ENCODE peak calls at places on chromosomes 11 and 22, in five cellular contexts. V is SK-N-SH, Q is GM23338, Z is mesendoderm, L is A673. O is an unnamed sample.
A peak's percentile ranks its signal among the peaks of the same experiment; 100 is the strongest.

GRCh38 chr11:58060939-58061672 is 30.4 kb downstream of the OR6Q1 start:
- DNase-seq in L (no peak), Q (peak; percentile 62), Z (peak; percentile 78), V (no peak), O (no peak)

GRCh38 chr11:124551987-124552386 is 8.5 kb upstream of the OR8B12 start:
- DNase-seq in L (no peak), V (no peak), Q (no peak), Z (peak; percentile 17), O (no peak)

GRCh38 chr11:65225284-65226102 is 36.3 kb upstream of the POLA2 start:
- DNase-seq in L (peak; percentile 77), V (peak; percentile 87), Z (peak; percentile 78), Q (peak; percentile 88), O (peak; percentile 88)

GRCh38 chr11:112211556-112211955 is 14.7 kb upstream of the PTS start:
- DNase-seq in V (no peak), Q (no peak), Z (no peak), L (no peak), O (no peak)

GRCh38 chr11:32071811-32072210 is 19.1 kb upstream of the RCN1 start:
- DNase-seq in Z (peak; percentile 54), L (peak; percentile 63), Q (peak; percentile 61), V (peak; percentile 23), O (no peak)

GRCh38 chr11:73252577-73253191 is 19.5 kb upstream of the P2RY6 start:
- DNase-seq in Q (peak; percentile 54), L (peak; percentile 44), V (peak; percentile 26), Z (peak; percentile 62), O (no peak)

GRCh38 chr11:74157169-74157568 is 13.6 kb downstream of the C2CD3 start:
- DNase-seq in Q (no peak), V (no peak), L (no peak), Z (no peak), O (no peak)

GRCh38 chr11:8928981-8929615 is 3.6 kb downstream of the C11orf16 start:
- DNase-seq in L (no peak), Q (no peak), Z (no peak), V (no peak), O (no peak)

GRCh38 chr22:22817468-22818201 is 70.0 kb upstream of the IGLL5 start:
- DNase-seq in L (no peak), Z (no peak), Q (no peak), V (no peak), O (no peak)

GRCh38 chr22:38267086-38267485 is 5.7 kb downstream of the TMEM184B start:
- DNase-seq in V (no peak), Q (no peak), Z (no peak), L (no peak), O (peak; percentile 48)

GRCh38 chr11:118379497-118379896 is 20.1 kb downstream of the UBE4A start:
- DNase-seq in Q (no peak), L (no peak), Z (no peak), V (no peak), O (no peak)

GRCh38 chr11:113877673-113878060 is 2.3 kb upstream of the USP28 start:
- DNase-seq in V (no peak), L (no peak), Z (no peak), Q (no peak), O (no peak)

GRCh38 chr11:113874920-113875413 is 405 bp downstream of the USP28 start:
- DNase-seq in Q (peak; percentile 40), V (peak; percentile 37), L (no peak), Z (peak; percentile 43), O (no peak)

GRCh38 chr11:113875414-113876073 is at the start of gene USP28:
- DNase-seq in V (peak; percentile 99), L (peak; percentile 95), Z (peak; percentile 97), Q (peak; percentile 98), O (peak; percentile 100)

GRCh38 chr11:113876074-113876797 is 864 bp upstream of the USP28 start:
- DNase-seq in L (no peak), Q (no peak), Z (no peak), V (no peak), O (no peak)

DNA sequence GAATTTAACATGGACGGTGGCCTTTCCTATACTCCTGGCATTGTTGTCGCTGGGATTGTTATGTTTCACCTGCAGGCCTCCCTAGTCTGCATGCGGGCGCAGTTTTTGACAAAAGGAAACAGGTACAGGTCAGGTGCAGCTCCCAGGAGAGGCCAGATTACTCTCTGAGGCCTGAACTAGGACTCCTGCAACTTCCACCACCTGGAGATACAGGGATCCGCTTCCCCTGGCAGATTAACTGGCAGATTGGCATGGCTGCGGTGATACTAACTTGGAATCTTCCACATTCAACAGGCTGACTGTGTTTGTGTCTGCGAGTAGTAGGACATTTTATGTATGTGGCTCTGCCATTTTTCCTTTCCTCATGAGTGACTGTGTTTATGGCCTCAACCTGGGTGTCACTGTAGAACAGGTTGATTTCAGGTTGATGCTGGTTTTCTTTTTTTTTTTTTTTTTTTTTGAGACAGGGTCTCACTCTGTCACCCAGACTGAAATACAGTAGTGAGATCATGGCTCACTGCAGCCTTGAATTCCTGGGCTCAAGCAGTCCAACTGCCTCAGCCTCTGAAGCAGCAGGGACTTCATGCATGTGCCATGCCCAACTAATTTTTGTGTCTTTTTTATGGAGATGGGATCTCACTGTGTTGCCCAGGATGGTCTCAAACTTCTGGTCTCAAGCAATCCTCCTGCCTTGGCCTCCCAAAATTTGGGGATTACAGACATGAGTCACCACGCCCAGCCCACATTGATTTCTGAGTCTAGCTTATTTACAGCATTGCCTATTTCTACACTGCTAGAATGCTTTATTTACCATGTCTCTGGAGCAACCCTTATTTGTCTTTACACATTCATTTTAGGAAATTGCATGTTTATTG is 1.7 kb upstream of the USP28 start:
- DNase-seq in L (no peak), Q (no peak), Z (no peak), V (no peak), O (no peak)
- H3K27ac ChIP-seq in L (no peak overlapping the region), Q (peak overlapping the region; percentile 94), Z (no peak overlapping the region), V (no peak overlapping the region), O (no peak overlapping the region)

GRCh38 chr11:69645801-69646492 is 5.0 kb downstream of the CCND1 start:
- DNase-seq in V (no peak), Z (no peak), L (peak; percentile 77), Q (no peak), O (no peak)

GRCh38 chr11:69644962-69645675 is 4.2 kb downstream of the CCND1 start:
- DNase-seq in Q (no peak), Z (no peak), V (peak; percentile 66), L (peak; percentile 89), O (no peak)

GRCh38 chr11:69647761-69648497 is 7.0 kb downstream of the CCND1 start:
- DNase-seq in Z (no peak), L (peak; percentile 77), Q (no peak), V (no peak), O (no peak)

GRCh38 chr11:69647349-69647748 is 6.4 kb downstream of the CCND1 start:
- DNase-seq in L (peak; percentile 74), Q (no peak), V (no peak), Z (no peak), O (no peak)

DNA sequence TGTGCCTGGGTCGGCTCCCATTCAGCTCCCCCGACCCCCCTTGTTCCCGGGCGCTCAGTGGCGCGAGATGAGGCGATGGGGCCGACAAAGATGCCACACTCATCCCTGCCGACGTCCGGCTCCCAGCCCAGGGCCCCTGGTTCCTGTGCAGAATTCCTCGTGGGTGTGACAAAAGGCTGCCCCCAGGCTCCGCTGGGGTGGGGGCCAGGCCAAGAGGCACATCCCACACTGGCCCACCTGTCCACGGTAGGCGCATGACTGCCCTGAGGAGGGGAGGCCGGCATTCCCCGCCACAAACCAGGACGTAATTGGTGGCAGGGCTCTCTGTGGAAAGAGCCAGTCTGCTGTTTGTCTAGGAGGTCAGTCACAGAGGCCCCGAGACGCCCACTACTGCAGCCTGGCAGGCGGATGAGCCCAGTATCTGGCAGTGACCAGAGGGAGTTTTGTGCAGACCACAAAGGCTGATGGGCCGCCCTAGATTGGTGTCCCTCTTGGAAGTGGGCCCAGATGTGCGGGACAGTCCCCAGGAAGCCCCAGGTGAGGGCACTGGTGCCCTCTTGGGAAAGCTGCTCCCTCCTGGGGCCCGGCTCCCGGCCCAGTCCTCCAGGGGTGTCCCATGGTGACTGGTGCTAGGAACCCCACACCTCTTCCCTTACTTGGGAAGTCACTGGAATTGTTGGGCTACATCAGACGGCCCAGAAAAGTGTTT is 5.7 kb downstream of the CCND1 start:
- DNase-seq in Z (no peak), L (peak; percentile 77), V (peak; percentile 61), Q (no peak), O (no peak)
- H3K27ac ChIP-seq in Z (no peak overlapping the region), L (peak overlapping the region; percentile 99), V (peak overlapping the region; percentile 55), Q (peak overlapping the region; percentile 26), O (no peak overlapping the region)

GRCh38 chr11:33533668-33534067 is 167.0 kb downstream of the C11orf91 start:
- DNase-seq in L (no peak), V (no peak), Q (no peak), Z (no peak), O (no peak)

GRCh38 chr11:33534575-33534974 is 166.1 kb downstream of the C11orf91 start:
- DNase-seq in L (no peak), V (no peak), Z (no peak), Q (no peak), O (no peak)

GRCh38 chr11:33532720-33533119 is 167.9 kb downstream of the C11orf91 start:
- DNase-seq in L (no peak), Q (no peak), V (no peak), Z (no peak), O (no peak)

GRCh38 chr11:33538726-33539125 is 161.9 kb downstream of the C11orf91 start:
- DNase-seq in V (no peak), L (no peak), Q (no peak), Z (no peak), O (no peak)

DNA sequence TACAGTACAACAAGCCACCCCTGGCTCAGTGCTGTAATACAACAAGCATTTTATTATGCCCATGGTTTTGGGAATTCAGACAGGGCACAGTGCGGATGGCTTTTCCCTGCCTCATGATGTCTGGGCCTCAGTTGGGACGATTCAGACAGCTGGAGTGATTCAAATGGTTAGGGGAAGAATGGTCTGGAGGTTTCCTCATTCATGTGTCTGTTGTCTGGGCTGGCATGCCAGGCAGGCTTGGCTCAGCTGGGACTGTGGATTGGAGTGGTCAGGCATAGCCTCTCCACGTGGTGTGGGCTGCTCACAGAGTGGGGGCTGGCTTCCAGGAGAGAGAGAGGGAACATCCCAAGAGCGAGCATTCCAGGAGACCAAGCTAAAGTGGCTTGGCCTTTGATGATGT is 164.4 kb downstream of the C11orf91 start:
- DNase-seq in L (no peak), Z (peak; percentile 7), Q (no peak), V (no peak), O (no peak)
- H3K27ac ChIP-seq in L (no peak overlapping the region), Z (no peak overlapping the region), Q (no peak overlapping the region), V (no peak overlapping the region), O (no peak overlapping the region)

GRCh38 chr22:49044091-49044490 is 783.6 kb downstream of the BRD1 start:
- DNase-seq in L (no peak), V (no peak), Z (no peak), Q (no peak), O (no peak)

GRCh38 chr22:49040754-49041467 is 786.8 kb downstream of the BRD1 start:
- DNase-seq in L (no peak), Z (no peak), Q (no peak), V (no peak), O (no peak)

GRCh38 chr22:49042877-49043859 is 784.5 kb downstream of the BRD1 start:
- DNase-seq in V (no peak), Q (no peak), Z (no peak), L (no peak), O (no peak)

GRCh38 chr22:49040111-49040510 is 787.6 kb downstream of the BRD1 start:
- DNase-seq in V (no peak), Z (no peak), Q (no peak), L (no peak), O (no peak)

DNA sequence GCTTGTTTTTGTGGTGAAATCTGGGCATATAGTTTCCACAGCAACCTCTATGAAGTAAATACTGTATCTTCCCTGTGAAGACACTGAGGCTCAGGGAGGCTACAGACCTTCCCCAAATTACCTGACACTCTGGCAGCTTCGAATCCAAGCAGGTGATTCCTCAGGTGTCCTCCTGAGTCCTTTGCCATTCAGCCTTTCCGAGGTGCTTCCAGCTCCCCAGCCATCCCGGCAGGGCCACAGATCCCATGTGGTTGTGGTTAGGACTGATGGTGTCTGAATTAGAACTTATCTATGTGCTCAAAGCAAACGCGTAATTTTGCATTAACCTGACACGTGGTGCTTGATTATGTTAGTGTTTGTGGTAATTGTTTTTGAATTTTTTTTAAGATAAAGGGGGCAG is 785.6 kb downstream of the BRD1 start:
- DNase-seq in V (no peak), L (peak; percentile 28), Q (no peak), Z (no peak), O (no peak)
- H3K27ac ChIP-seq in V (peak overlapping the region; percentile 58), L (peak overlapping the region; percentile 26), Q (no peak overlapping the region), Z (no peak overlapping the region), O (no peak overlapping the region)

O was measured in left lung.